ENCODE peak calls at places on chromosome 21, in seven cellular contexts. One of them, this sample, is unnamed.

GRCh38 chr21:33047231-33047630 is 21.5 kb downstream of the OLIG2 start:
- DNase-seq in non-pigmented ciliary epithelial cell: no peak
- DNase-seq in GM19239: no peak
- DNase-seq in K562: no peak
- DNase-seq in KBM-7: no peak
- DNase-seq in stimulated activated CD8-positive, alpha-beta memory T cell treated with anti-CD3 and anti-CD28 coated beads, Interleukin-7, amount 100 ng/mL, for 1 hour: no peak
- DNase-seq in HTR-8/SVneo: no peak
- DNase-seq in this sample: peak; percentile 86

GRCh38 chr21:37862536-37862935 is 53.7 kb downstream of the KCNJ6 start:
- DNase-seq in non-pigmented ciliary epithelial cell: no peak
- DNase-seq in GM19239: peak; percentile 19
- DNase-seq in K562: no peak
- DNase-seq in KBM-7: no peak
- DNase-seq in stimulated activated CD8-positive, alpha-beta memory T cell treated with anti-CD3 and anti-CD28 coated beads, Interleukin-7, amount 100 ng/mL, for 1 hour: no peak
- DNase-seq in HTR-8/SVneo: peak; percentile 47
- DNase-seq in this sample: peak; percentile 13

GRCh38 chr21:39644069-39644468 is 31.3 kb downstream of the B3GALT5 start:
- DNase-seq in non-pigmented ciliary epithelial cell: no peak
- DNase-seq in GM19239: no peak
- DNase-seq in K562: no peak
- DNase-seq in KBM-7: no peak
- DNase-seq in stimulated activated CD8-positive, alpha-beta memory T cell treated with anti-CD3 and anti-CD28 coated beads, Interleukin-7, amount 100 ng/mL, for 1 hour: no peak
- DNase-seq in HTR-8/SVneo: no peak
- DNase-seq in this sample: no peak

GRCh38 chr21:15283789-15284188 is 219.0 kb upstream of the NRIP1 start:
- DNase-seq in non-pigmented ciliary epithelial cell: no peak
- DNase-seq in GM19239: no peak
- DNase-seq in K562: no peak
- DNase-seq in KBM-7: no peak
- DNase-seq in stimulated activated CD8-positive, alpha-beta memory T cell treated with anti-CD3 and anti-CD28 coated beads, Interleukin-7, amount 100 ng/mL, for 1 hour: no peak
- DNase-seq in HTR-8/SVneo: no peak
- DNase-seq in this sample: no peak

GRCh38 chr21:44789880-44790279 is 11.7 kb downstream of the UBE2G2 start:
- DNase-seq in non-pigmented ciliary epithelial cell: no peak
- DNase-seq in GM19239: no peak
- DNase-seq in K562: no peak
- DNase-seq in KBM-7: no peak
- DNase-seq in stimulated activated CD8-positive, alpha-beta memory T cell treated with anti-CD3 and anti-CD28 coated beads, Interleukin-7, amount 100 ng/mL, for 1 hour: no peak
- DNase-seq in HTR-8/SVneo: no peak
- DNase-seq in this sample: peak; percentile 8

GRCh38 chr21:44910229-44911065 is 10.3 kb downstream of the ITGB2 start:
- DNase-seq in non-pigmented ciliary epithelial cell: no peak
- DNase-seq in GM19239: no peak
- DNase-seq in K562: no peak
- DNase-seq in KBM-7: no peak
- DNase-seq in stimulated activated CD8-positive, alpha-beta memory T cell treated with anti-CD3 and anti-CD28 coated beads, Interleukin-7, amount 100 ng/mL, for 1 hour: no peak
- DNase-seq in HTR-8/SVneo: no peak
- DNase-seq in this sample: no peak

GRCh38 chr21:43815107-43815742 is 25.8 kb downstream of the RRP1 start:
- DNase-seq in non-pigmented ciliary epithelial cell: no peak
- DNase-seq in GM19239: no peak
- DNase-seq in K562: peak; percentile 62
- DNase-seq in KBM-7: no peak
- DNase-seq in stimulated activated CD8-positive, alpha-beta memory T cell treated with anti-CD3 and anti-CD28 coated beads, Interleukin-7, amount 100 ng/mL, for 1 hour: no peak
- DNase-seq in HTR-8/SVneo: no peak
- DNase-seq in this sample: no peak

GRCh38 chr21:25563399-25564116 is 43.7 kb downstream of the MRPL39 start:
- DNase-seq in non-pigmented ciliary epithelial cell: no peak
- DNase-seq in GM19239: no peak
- DNase-seq in K562: no peak
- DNase-seq in KBM-7: peak; percentile 72
- DNase-seq in stimulated activated CD8-positive, alpha-beta memory T cell treated with anti-CD3 and anti-CD28 coated beads, Interleukin-7, amount 100 ng/mL, for 1 hour: no peak
- DNase-seq in HTR-8/SVneo: no peak
- DNase-seq in this sample: peak; percentile 36

GRCh38 chr21:35138665-35139381 is 89.7 kb upstream of the RUNX1 start:
- DNase-seq in non-pigmented ciliary epithelial cell: peak; percentile 98
- DNase-seq in GM19239: no peak
- DNase-seq in K562: peak; percentile 78
- DNase-seq in KBM-7: peak; percentile 19
- DNase-seq in stimulated activated CD8-positive, alpha-beta memory T cell treated with anti-CD3 and anti-CD28 coated beads, Interleukin-7, amount 100 ng/mL, for 1 hour: no peak
- DNase-seq in HTR-8/SVneo: peak; percentile 76
- DNase-seq in this sample: peak; percentile 26

GRCh38 chr21:16239659-16240265 is 510.0 kb downstream of the USP25 start:
- DNase-seq in non-pigmented ciliary epithelial cell: no peak
- DNase-seq in GM19239: no peak
- DNase-seq in K562: no peak
- DNase-seq in KBM-7: no peak
- DNase-seq in stimulated activated CD8-positive, alpha-beta memory T cell treated with anti-CD3 and anti-CD28 coated beads, Interleukin-7, amount 100 ng/mL, for 1 hour: no peak
- DNase-seq in HTR-8/SVneo: no peak
- DNase-seq in this sample: no peak

GRCh38 chr21:16117851-16118592 is 388.2 kb downstream of the USP25 start:
- DNase-seq in non-pigmented ciliary epithelial cell: peak; percentile 82
- DNase-seq in GM19239: no peak
- DNase-seq in K562: no peak
- DNase-seq in KBM-7: no peak
- DNase-seq in stimulated activated CD8-positive, alpha-beta memory T cell treated with anti-CD3 and anti-CD28 coated beads, Interleukin-7, amount 100 ng/mL, for 1 hour: no peak
- DNase-seq in HTR-8/SVneo: no peak
- DNase-seq in this sample: no peak

GRCh38 chr21:16770279-16770678 is 742.6 kb upstream of the CXADR start:
- DNase-seq in non-pigmented ciliary epithelial cell: no peak
- DNase-seq in GM19239: no peak
- DNase-seq in K562: no peak
- DNase-seq in KBM-7: no peak
- DNase-seq in stimulated activated CD8-positive, alpha-beta memory T cell treated with anti-CD3 and anti-CD28 coated beads, Interleukin-7, amount 100 ng/mL, for 1 hour: no peak
- DNase-seq in HTR-8/SVneo: no peak
- DNase-seq in this sample: no peak

GRCh38 chr21:27570306-27570868 is 603.5 kb upstream of the ADAMTS5 start:
- DNase-seq in non-pigmented ciliary epithelial cell: peak; percentile 85
- DNase-seq in GM19239: no peak
- DNase-seq in K562: no peak
- DNase-seq in KBM-7: no peak
- DNase-seq in stimulated activated CD8-positive, alpha-beta memory T cell treated with anti-CD3 and anti-CD28 coated beads, Interleukin-7, amount 100 ng/mL, for 1 hour: no peak
- DNase-seq in HTR-8/SVneo: peak; percentile 20
- DNase-seq in this sample: peak; percentile 39

GRCh38 chr21:34544032-34544496 is 32.1 kb upstream of the KCNE1 start:
- DNase-seq in non-pigmented ciliary epithelial cell: no peak
- DNase-seq in GM19239: no peak
- DNase-seq in K562: peak; percentile 87
- DNase-seq in KBM-7: peak; percentile 77
- DNase-seq in stimulated activated CD8-positive, alpha-beta memory T cell treated with anti-CD3 and anti-CD28 coated beads, Interleukin-7, amount 100 ng/mL, for 1 hour: no peak
- DNase-seq in HTR-8/SVneo: peak; percentile 44
- DNase-seq in this sample: peak; percentile 82

GRCh38 chr21:31872452-31873274 is at the start of gene HUNK:
- DNase-seq in non-pigmented ciliary epithelial cell: no peak
- DNase-seq in GM19239: no peak
- DNase-seq in K562: no peak
- DNase-seq in KBM-7: peak; percentile 55
- DNase-seq in stimulated activated CD8-positive, alpha-beta memory T cell treated with anti-CD3 and anti-CD28 coated beads, Interleukin-7, amount 100 ng/mL, for 1 hour: no peak
- DNase-seq in HTR-8/SVneo: no peak
- DNase-seq in this sample: peak; percentile 30

GRCh38 chr21:31509108-31510017 is 150.1 kb upstream of the SOD1 start:
- DNase-seq in non-pigmented ciliary epithelial cell: no peak
- DNase-seq in GM19239: peak; percentile 28
- DNase-seq in K562: peak; percentile 78
- DNase-seq in KBM-7: peak; percentile 35
- DNase-seq in stimulated activated CD8-positive, alpha-beta memory T cell treated with anti-CD3 and anti-CD28 coated beads, Interleukin-7, amount 100 ng/mL, for 1 hour: peak; percentile 10
- DNase-seq in HTR-8/SVneo: peak; percentile 72
- DNase-seq in this sample: peak; percentile 61

GRCh38 chr21:25556087-25556486 is 51.2 kb downstream of the MRPL39 start:
- DNase-seq in non-pigmented ciliary epithelial cell: no peak
- DNase-seq in GM19239: no peak
- DNase-seq in K562: no peak
- DNase-seq in KBM-7: no peak
- DNase-seq in stimulated activated CD8-positive, alpha-beta memory T cell treated with anti-CD3 and anti-CD28 coated beads, Interleukin-7, amount 100 ng/mL, for 1 hour: no peak
- DNase-seq in HTR-8/SVneo: no peak
- DNase-seq in this sample: no peak

GRCh38 chr21:17454315-17455027 is 58.4 kb upstream of the CXADR start:
- DNase-seq in non-pigmented ciliary epithelial cell: peak; percentile 72
- DNase-seq in GM19239: no peak
- DNase-seq in K562: peak; percentile 73
- DNase-seq in KBM-7: peak; percentile 96
- DNase-seq in stimulated activated CD8-positive, alpha-beta memory T cell treated with anti-CD3 and anti-CD28 coated beads, Interleukin-7, amount 100 ng/mL, for 1 hour: no peak
- DNase-seq in HTR-8/SVneo: peak; percentile 54
- DNase-seq in this sample: peak; percentile 34

GRCh38 chr21:34734696-34735095 is 65.9 kb downstream of the CLIC6 start:
- DNase-seq in non-pigmented ciliary epithelial cell: no peak
- DNase-seq in GM19239: no peak
- DNase-seq in K562: no peak
- DNase-seq in KBM-7: no peak
- DNase-seq in stimulated activated CD8-positive, alpha-beta memory T cell treated with anti-CD3 and anti-CD28 coated beads, Interleukin-7, amount 100 ng/mL, for 1 hour: no peak
- DNase-seq in HTR-8/SVneo: no peak
- DNase-seq in this sample: no peak

GRCh38 chr21:24545807-24546361 is 1061.4 kb downstream of the MRPL39 start:
- DNase-seq in non-pigmented ciliary epithelial cell: no peak
- DNase-seq in GM19239: no peak
- DNase-seq in K562: no peak
- DNase-seq in KBM-7: no peak
- DNase-seq in stimulated activated CD8-positive, alpha-beta memory T cell treated with anti-CD3 and anti-CD28 coated beads, Interleukin-7, amount 100 ng/mL, for 1 hour: no peak
- DNase-seq in HTR-8/SVneo: no peak
- DNase-seq in this sample: no peak

GRCh38 chr21:38531142-38531541 is 32.9 kb upstream of the ERG start:
- DNase-seq in non-pigmented ciliary epithelial cell: no peak
- DNase-seq in GM19239: no peak
- DNase-seq in K562: no peak
- DNase-seq in KBM-7: no peak
- DNase-seq in stimulated activated CD8-positive, alpha-beta memory T cell treated with anti-CD3 and anti-CD28 coated beads, Interleukin-7, amount 100 ng/mL, for 1 hour: no peak
- DNase-seq in HTR-8/SVneo: no peak
- DNase-seq in this sample: no peak

This sample was measured in RKO.